ENCODE peak calls at places on chromosomes 5 and 9, in seven cellular contexts. One of them, this sample, is unnamed.

GRCh38 chr9:131679261-131680020 is 60.4 kb downstream of the RAPGEF1 start:
- DNase-seq in HepG2: no peak
- DNase-seq in GM12878: no peak
- DNase-seq in SK-N-SH: no peak
- DNase-seq in K562: no peak
- DNase-seq in HCT116: no peak
- DNase-seq in H1: no peak
- DNase-seq in this sample: no peak

GRCh38 chr9:131728961-131729360 is 10.9 kb downstream of the RAPGEF1 start:
- DNase-seq in H1: no peak
- DNase-seq in HCT116: no peak
- DNase-seq in K562: no peak
- DNase-seq in HepG2: no peak
- DNase-seq in SK-N-SH: peak
- DNase-seq in GM12878: no peak
- DNase-seq in this sample: no peak

GRCh38 chr9:70420267-70421019 is 6.0 kb upstream of the KLF9 start:
- DNase-seq in GM12878: no peak
- DNase-seq in HepG2: peak
- DNase-seq in SK-N-SH: peak
- DNase-seq in HCT116: peak
- DNase-seq in K562: peak
- DNase-seq in H1: peak
- DNase-seq in this sample: peak

GRCh38 chr5:172688735-172689572 is 47.9 kb downstream of the NEURL1B start:
- DNase-seq in GM12878: no peak
- DNase-seq in HCT116: no peak
- DNase-seq in SK-N-SH: peak
- DNase-seq in K562: no peak
- DNase-seq in H1: no peak
- DNase-seq in HepG2: no peak
- DNase-seq in this sample: peak

GRCh38 chr5:6383376-6383775 is 5.0 kb upstream of the MED10 start:
- DNase-seq in HepG2: peak
- DNase-seq in SK-N-SH: no peak
- DNase-seq in GM12878: no peak
- DNase-seq in HCT116: no peak
- DNase-seq in K562: no peak
- DNase-seq in H1: no peak
- DNase-seq in this sample: no peak

GRCh38 chr9:73038613-73039012 is 85.8 kb upstream of the ALDH1A1 start:
- DNase-seq in H1: no peak
- DNase-seq in GM12878: no peak
- DNase-seq in SK-N-SH: no peak
- DNase-seq in HepG2: no peak
- DNase-seq in HCT116: no peak
- DNase-seq in K562: no peak
- DNase-seq in this sample: peak

GRCh38 chr5:131548190-131548589 is 86.8 kb downstream of the RAPGEF6 start:
- DNase-seq in HepG2: no peak
- DNase-seq in HCT116: no peak
- DNase-seq in K562: no peak
- DNase-seq in GM12878: no peak
- DNase-seq in H1: no peak
- DNase-seq in SK-N-SH: no peak
- DNase-seq in this sample: no peak

GRCh38 chr9:15714746-15715145 is 161.9 kb downstream of the CCDC171 start:
- DNase-seq in HepG2: no peak
- DNase-seq in HCT116: no peak
- DNase-seq in H1: no peak
- DNase-seq in K562: no peak
- DNase-seq in GM12878: no peak
- DNase-seq in SK-N-SH: no peak
- DNase-seq in this sample: no peak

GRCh38 chr9:108149346-108149745 is 659.8 kb upstream of the KLF4 start:
- DNase-seq in H1: no peak
- DNase-seq in SK-N-SH: no peak
- DNase-seq in HepG2: no peak
- DNase-seq in HCT116: no peak
- DNase-seq in K562: no peak
- DNase-seq in GM12878: no peak
- DNase-seq in this sample: no peak

GRCh38 chr5:72380491-72381274 is 60.5 kb downstream of the PTCD2 start:
- DNase-seq in HepG2: no peak
- DNase-seq in GM12878: no peak
- DNase-seq in SK-N-SH: no peak
- DNase-seq in H1: no peak
- DNase-seq in K562: no peak
- DNase-seq in HCT116: no peak
- DNase-seq in this sample: no peak

GRCh38 chr9:95171596-95171995 is 145.9 kb downstream of the FANCC start:
- DNase-seq in HCT116: no peak
- DNase-seq in GM12878: no peak
- DNase-seq in K562: no peak
- DNase-seq in HepG2: no peak
- DNase-seq in SK-N-SH: no peak
- DNase-seq in H1: no peak
- DNase-seq in this sample: no peak
- TF ChIP-seq JUND in HCT116: no peak
- TF ChIP-seq JUND in GM12878: no peak
- TF ChIP-seq JUND in K562: no peak
- TF ChIP-seq JUND in HepG2: no peak
- TF ChIP-seq JUND in SK-N-SH: no peak
- TF ChIP-seq JUND in H1: no peak
- TF ChIP-seq JUND in this sample: no peak

DNA sequence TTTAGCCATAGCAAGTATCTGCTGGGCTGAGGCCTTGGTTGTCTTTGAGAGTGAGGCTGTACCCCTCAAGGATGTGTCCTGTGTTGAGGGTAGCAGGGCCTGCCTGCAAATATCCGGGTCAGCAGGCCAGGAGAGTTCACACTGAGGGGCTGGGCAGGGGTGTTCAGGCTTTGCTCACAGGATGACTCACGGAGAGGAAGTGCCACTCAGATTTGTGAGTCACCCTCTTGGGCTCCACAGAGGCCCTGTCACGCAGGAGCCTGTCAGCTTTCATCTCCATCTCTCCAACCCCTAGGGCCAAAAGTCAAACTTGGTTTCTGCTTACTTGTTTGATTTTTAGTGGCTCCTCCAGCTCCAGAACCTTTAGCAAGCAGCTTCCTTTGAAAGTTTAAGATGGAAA is 211.5 kb downstream of the SEC61B start:
- DNase-seq in H1: no peak
- DNase-seq in SK-N-SH: no peak
- DNase-seq in GM12878: peak
- DNase-seq in HCT116: peak
- DNase-seq in HepG2: peak
- DNase-seq in K562: peak
- DNase-seq in this sample: no peak
- TF ChIP-seq JUND in H1: no peak
- TF ChIP-seq JUND in SK-N-SH: peak
- TF ChIP-seq JUND in GM12878: peak
- TF ChIP-seq JUND in HCT116: peak
- TF ChIP-seq JUND in HepG2: no peak
- TF ChIP-seq JUND in K562: peak
- TF ChIP-seq JUND in this sample: no peak

DNA sequence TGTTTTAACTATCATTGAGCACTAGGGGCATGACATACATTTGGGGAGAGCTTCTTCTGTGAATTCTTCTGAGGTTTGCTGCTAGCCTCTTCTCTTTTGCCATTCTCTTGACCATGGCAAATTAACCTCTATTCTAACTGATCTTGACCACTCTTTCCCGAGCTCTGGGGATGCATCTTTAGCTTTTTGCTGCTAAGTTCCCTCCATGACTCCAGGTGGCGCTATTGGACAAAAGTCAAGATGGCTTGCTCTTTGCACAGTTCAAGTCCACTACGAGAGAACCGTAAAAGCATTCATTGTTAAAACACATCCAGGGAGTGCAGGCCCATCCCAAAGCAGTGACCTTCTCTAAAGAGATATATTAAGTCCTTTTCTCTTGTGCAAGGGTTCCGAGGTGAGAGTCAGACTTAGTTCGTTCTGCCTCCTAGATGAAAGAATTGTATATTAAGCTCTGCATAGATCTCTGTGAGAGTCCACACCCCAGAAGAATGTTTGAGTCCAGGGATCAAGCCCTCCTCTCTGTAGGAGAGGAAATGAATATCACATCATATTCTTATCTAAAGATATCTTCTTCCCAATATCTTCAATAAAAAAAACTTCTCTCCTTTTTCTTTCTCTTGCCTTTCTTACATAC is 1152.9 kb upstream of the CDH6 start:
- DNase-seq in HepG2: peak
- DNase-seq in K562: peak
- DNase-seq in GM12878: no peak
- DNase-seq in H1: peak
- DNase-seq in SK-N-SH: peak
- DNase-seq in HCT116: peak
- DNase-seq in this sample: peak
- TF ChIP-seq JUND in HepG2: no peak
- TF ChIP-seq JUND in K562: no peak
- TF ChIP-seq JUND in GM12878: no peak
- TF ChIP-seq JUND in H1: no peak
- TF ChIP-seq JUND in SK-N-SH: no peak
- TF ChIP-seq JUND in HCT116: no peak
- TF ChIP-seq JUND in this sample: no peak

DNA sequence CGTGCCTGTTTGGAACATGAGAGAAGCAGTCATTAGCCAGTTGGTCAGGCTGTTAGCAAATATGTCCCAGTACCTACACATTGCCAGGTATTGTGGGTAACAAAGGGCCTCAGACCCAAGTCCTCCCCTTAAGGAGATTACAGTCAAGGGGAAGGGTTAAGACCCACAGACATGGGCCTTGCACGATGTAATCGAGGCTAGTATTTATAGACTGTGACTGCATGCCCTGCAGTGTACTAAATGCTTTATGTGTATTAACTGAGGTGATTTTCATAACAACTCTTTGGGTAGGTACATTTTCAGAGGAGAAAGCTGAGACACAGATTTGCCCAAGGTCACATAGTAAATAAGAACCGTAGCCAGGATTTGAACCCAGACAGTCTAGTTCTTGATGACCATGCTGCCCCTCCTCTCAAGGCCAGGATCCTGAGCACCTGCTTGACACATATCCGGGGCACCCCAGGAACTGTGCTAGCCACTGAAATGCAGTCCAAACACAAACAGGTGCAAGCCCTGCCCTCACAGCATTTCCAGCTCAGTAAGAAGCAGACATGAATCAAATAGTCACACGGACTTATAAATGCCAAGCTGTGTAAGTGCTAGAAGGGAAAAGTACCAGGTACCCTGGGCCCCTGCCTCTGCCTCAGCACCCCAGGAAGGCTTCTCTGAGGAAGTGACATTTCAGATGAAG is 32.0 kb upstream of the GRPEL2 start:
- DNase-seq in HepG2: no peak
- DNase-seq in K562: no peak
- DNase-seq in HCT116: no peak
- DNase-seq in H1: no peak
- DNase-seq in GM12878: no peak
- DNase-seq in SK-N-SH: no peak
- DNase-seq in this sample: no peak
- TF ChIP-seq JUND in HepG2: no peak
- TF ChIP-seq JUND in K562: no peak
- TF ChIP-seq JUND in HCT116: no peak
- TF ChIP-seq JUND in H1: no peak
- TF ChIP-seq JUND in GM12878: no peak
- TF ChIP-seq JUND in SK-N-SH: no peak
- TF ChIP-seq JUND in this sample: no peak

GRCh38 chr9:21477466-21477865 is 4.6 kb downstream of the IFNE start:
- DNase-seq in H1: no peak
- DNase-seq in HCT116: no peak
- DNase-seq in GM12878: no peak
- DNase-seq in HepG2: no peak
- DNase-seq in SK-N-SH: no peak
- DNase-seq in K562: no peak
- DNase-seq in this sample: no peak

GRCh38 chr9:21481470-21482057 is 549 bp downstream of the IFNE start:
- DNase-seq in H1: no peak
- DNase-seq in HepG2: no peak
- DNase-seq in K562: no peak
- DNase-seq in HCT116: no peak
- DNase-seq in SK-N-SH: no peak
- DNase-seq in GM12878: no peak
- DNase-seq in this sample: no peak

GRCh38 chr9:21479152-21479702 is 2.9 kb downstream of the IFNE start:
- DNase-seq in GM12878: no peak
- DNase-seq in HepG2: no peak
- DNase-seq in H1: no peak
- DNase-seq in HCT116: no peak
- DNase-seq in K562: no peak
- DNase-seq in SK-N-SH: no peak
- DNase-seq in this sample: no peak

GRCh38 chr9:21482213-21482612 is at the start of gene IFNE:
- DNase-seq in SK-N-SH: no peak
- DNase-seq in K562: no peak
- DNase-seq in H1: no peak
- DNase-seq in HCT116: no peak
- DNase-seq in GM12878: no peak
- DNase-seq in HepG2: no peak
- DNase-seq in this sample: no peak
- TF ChIP-seq JUND in SK-N-SH: no peak
- TF ChIP-seq JUND in K562: no peak
- TF ChIP-seq JUND in H1: no peak
- TF ChIP-seq JUND in HCT116: no peak
- TF ChIP-seq JUND in GM12878: no peak
- TF ChIP-seq JUND in HepG2: no peak
- TF ChIP-seq JUND in this sample: no peak